ENCODE peak calls at places on chromosomes 3 and 15, in ten cellular contexts. X, D, Y, N, S, F, V, P, B and M are unnamed samples.

GRCh38 chr3:167941234-167941995 is 154.3 kb downstream of the GOLIM4 start:
- DNase-seq in N (no peak), P (no peak), Y (peak; percentile 78), S (peak; percentile 89), F (peak; percentile 56), V (no peak), D (no peak), B (peak; percentile 88), X (peak; percentile 93), M (peak; percentile 5)

GRCh38 chr3:155618575-155618974 is 126.3 kb downstream of the PLCH1 start:
- DNase-seq in X (no peak), V (no peak), B (no peak), P (no peak), S (no peak), D (no peak), Y (no peak), F (no peak), N (no peak), M (no peak)

GRCh38 chr3:88509582-88509981 is 359.8 kb downstream of the C3orf38 start:
- DNase-seq in S (no peak), N (no peak), V (no peak), D (no peak), X (no peak), Y (no peak), B (no peak), F (no peak), P (no peak), M (no peak)

GRCh38 chr3:30578479-30578878 is 27.9 kb upstream of the TGFBR2 start:
- DNase-seq in V (no peak), Y (peak; percentile 66), B (peak; percentile 94), F (peak; percentile 93), N (no peak), S (peak; percentile 89), P (no peak), X (peak; percentile 94), D (no peak), M (no peak)

GRCh38 chr3:30344288-30344687 is 262.1 kb upstream of the TGFBR2 start:
- DNase-seq in B (no peak), V (no peak), P (no peak), N (no peak), F (no peak), D (no peak), Y (no peak), X (no peak), S (no peak), M (no peak)

GRCh38 chr3:16523778-16524177 is 10.3 kb upstream of the RFTN1 start:
- DNase-seq in P (no peak), N (no peak), F (no peak), V (no peak), X (no peak), D (no peak), Y (no peak), S (no peak), B (peak; percentile 62), M (no peak)

GRCh38 chr15:71344316-71344715 is 229.0 kb downstream of the THSD4 start:
- DNase-seq in S (no peak), N (no peak), X (no peak), D (no peak), P (no peak), Y (no peak), F (no peak), B (no peak), V (no peak), M (no peak)

GRCh38 chr3:194671511-194671899 is 486 bp downstream of the LSG1 start:
- DNase-seq in F (peak; percentile 34), X (peak; percentile 60), Y (no peak), S (peak; percentile 59), D (peak; percentile 43), N (no peak), P (peak; percentile 17), V (no peak), B (peak; percentile 52), M (peak; percentile 40)

GRCh38 chr15:58864602-58865419 is 68.7 kb downstream of the SLTM start:
- DNase-seq in P (no peak), N (no peak), Y (no peak), D (no peak), F (no peak), V (peak; percentile 58), S (peak; percentile 25), B (no peak), X (no peak), M (no peak)

GRCh38 chr3:12890610-12891390 is 49.4 kb upstream of the RPL32 start:
- DNase-seq in Y (no peak), V (no peak), F (no peak), S (no peak), X (no peak), D (no peak), B (no peak), P (no peak), N (no peak), M (no peak)

GRCh38 chr15:101156509-101157159 is 95.2 kb downstream of the CHSY1 start:
- DNase-seq in P (no peak), F (peak; percentile 29), D (no peak), N (no peak), V (no peak), Y (no peak), X (peak; percentile 66), S (peak; percentile 37), B (peak; percentile 56), M (no peak)

GRCh38 chr15:66298803-66299251 is 5.5 kb downstream of the DIS3L start:
- DNase-seq in F (no peak), N (no peak), X (no peak), B (no peak), D (no peak), S (no peak), P (no peak), Y (no peak), V (no peak), M (no peak)

GRCh38 chr15:101123222-101123910 is 128.5 kb downstream of the CHSY1 start:
- DNase-seq in F (peak; percentile 38), Y (no peak), X (peak; percentile 14), V (no peak), N (no peak), B (peak; percentile 67), P (no peak), S (peak; percentile 73), D (no peak), M (no peak)

GRCh38 chr3:25665646-25666136 is 984 bp upstream of the TOP2B start:
- DNase-seq in F (no peak), P (peak; percentile 15), X (no peak), S (no peak), B (no peak), V (no peak), Y (no peak), D (no peak), N (no peak), M (peak; percentile 35)

GRCh38 chr3:188772886-188773285 is 398.9 kb upstream of the TPRG1 start:
- DNase-seq in P (no peak), F (peak; percentile 64), Y (peak; percentile 86), N (no peak), X (peak; percentile 85), B (peak; percentile 97), S (peak; percentile 91), V (peak; percentile 67), D (peak; percentile 9), M (no peak)

GRCh38 chr3:185175370-185175987 is 22.6 kb upstream of the C3orf70 start:
- DNase-seq in V (peak; percentile 20), X (peak; percentile 14), N (no peak), B (peak; percentile 22), D (no peak), F (peak; percentile 40), Y (no peak), S (no peak), P (no peak), M (no peak)

GRCh38 chr3:96814581-96815567 is at the start of gene EPHA6:
- DNase-seq in X (no peak), S (no peak), N (no peak), P (no peak), D (no peak), Y (no peak), V (no peak), F (no peak), B (no peak), M (no peak)

GRCh38 chr15:43237842-43238470 is 17.1 kb upstream of the EPB42 start:
- DNase-seq in F (no peak), X (no peak), D (no peak), S (no peak), V (no peak), B (no peak), P (no peak), Y (no peak), N (no peak), M (no peak)

GRCh38 chr15:27398631-27399030 is 427.6 kb downstream of the GABRG3 start:
- DNase-seq in F (no peak), S (no peak), V (no peak), N (no peak), Y (no peak), P (no peak), B (no peak), X (no peak), D (no peak), M (no peak)

GRCh38 chr3:115624029-115624645 is 827 bp downstream of the GAP43 start:
- DNase-seq in X (no peak), V (no peak), S (no peak), B (no peak), Y (no peak), P (no peak), N (no peak), F (no peak), D (no peak), M (no peak)
- H3K4me3 ChIP-seq in X (peak overlapping the region; percentile 43), V (no peak overlapping the region), S (peak overlapping the region; percentile 63), B (no peak overlapping the region), Y (peak overlapping the region; percentile 61), P (no peak overlapping the region), N (peak overlapping the region; percentile 9), F (peak overlapping the region; percentile 52), D (peak overlapping the region; percentile 31), M (no peak overlapping the region)

DNA sequence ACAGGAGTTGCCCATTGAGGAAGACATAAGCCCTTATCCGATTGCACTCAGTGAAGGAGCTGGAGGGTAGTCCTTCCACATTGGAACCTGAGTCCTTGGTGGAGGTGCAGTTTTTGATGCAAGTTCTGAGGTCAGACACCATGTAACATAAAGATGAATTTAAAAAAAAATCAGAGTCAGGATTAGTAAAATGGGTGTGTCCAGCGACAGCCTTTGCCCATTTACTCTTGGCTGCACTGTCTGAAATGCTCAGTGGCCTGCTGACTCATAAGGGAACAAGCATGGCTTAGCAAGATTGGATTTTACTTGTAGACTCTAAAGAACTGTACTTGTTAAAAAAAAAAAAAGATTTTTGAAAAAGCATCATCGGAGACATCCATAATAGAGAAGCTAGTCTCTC is 241.1 kb upstream of the TOPAZ1 start:
- DNase-seq in N (no peak), D (no peak), Y (no peak), S (peak; percentile 81), B (no peak), F (no peak), V (no peak), P (no peak), X (peak; percentile 66), M (no peak)
- H3K4me3 ChIP-seq in N (no peak overlapping the region), D (peak overlapping the region; percentile 83), Y (no peak overlapping the region), S (peak overlapping the region; percentile 64), B (no peak overlapping the region), F (peak overlapping the region; percentile 84), V (no peak overlapping the region), P (no peak overlapping the region), X (peak overlapping the region; percentile 77), M (no peak overlapping the region)

GRCh38 chr3:51680663-51681230 is 9.7 kb downstream of the TEX264 start:
- DNase-seq in V (no peak), B (no peak), D (no peak), F (no peak), N (no peak), P (no peak), X (no peak), Y (no peak), S (no peak), M (no peak)
- H3K4me3 ChIP-seq in V (no peak overlapping the region), B (no peak overlapping the region), D (no peak overlapping the region), F (no peak overlapping the region), N (no peak overlapping the region), P (peak overlapping the region; percentile 27), X (no peak overlapping the region), Y (no peak overlapping the region), S (no peak overlapping the region), M (no peak overlapping the region)

GRCh38 chr3:48593337-48593736 is 1.8 kb downstream of the COL7A1 start:
- DNase-seq in S (no peak), F (no peak), Y (no peak), B (no peak), D (no peak), V (no peak), P (no peak), X (no peak), N (no peak), M (no peak)
- H3K4me3 ChIP-seq in S (no peak overlapping the region), F (peak overlapping the region; percentile 63), Y (peak overlapping the region; percentile 65), B (no peak overlapping the region), D (peak overlapping the region; percentile 84), V (no peak overlapping the region), P (no peak overlapping the region), X (peak overlapping the region; percentile 48), N (no peak overlapping the region), M (no peak overlapping the region)